ENCODE peak calls at places on chromosomes 5 and 9, in eight cellular contexts. Y is GM13977, W is ovary, H is natural killer cell, V is endothelial cell, I is right lobe of liver, T is MCF 10A, O is GM23338. F is an unnamed sample.

GRCh38 chr5:167754501-167754941 is 536.9 kb upstream of the WWC1 start:
- DNase-seq in T (no peak), V (no peak), I (no peak), Y (no peak), O (peak), H (no peak), W (no peak), F (no peak)

GRCh38 chr5:140312067-140312790 is 9.3 kb upstream of the PFDN1 start:
- DNase-seq in I (no peak), H (no peak), W (no peak), Y (no peak), T (peak), O (peak), V (no peak), F (no peak)

GRCh38 chr5:173397531-173397930 is 69.3 kb upstream of the STC2 start:
- DNase-seq in Y (no peak), V (no peak), W (no peak), H (no peak), T (no peak), O (no peak), I (no peak), F (no peak)

GRCh38 chr5:142025637-142026036 is 12.8 kb upstream of the GNPDA1 start:
- DNase-seq in H (no peak), T (no peak), O (no peak), W (no peak), V (no peak), I (no peak), Y (no peak), F (no peak)

GRCh38 chr5:88825782-88826110 is 57.2 kb downstream of the MEF2C start:
- DNase-seq in H (no peak), W (no peak), O (no peak), Y (no peak), V (no peak), T (no peak), I (no peak), F (no peak)

GRCh38 chr5:135194573-135195266 is 160.7 kb upstream of the PITX1 start:
- DNase-seq in W (no peak), V (no peak), T (peak), H (no peak), O (no peak), I (no peak), Y (no peak), F (no peak)

GRCh38 chr9:88932766-88933165 is 58.5 kb upstream of the S1PR3 start:
- DNase-seq in T (no peak), H (no peak), W (no peak), Y (no peak), O (peak), I (no peak), V (no peak), F (no peak)

GRCh38 chr5:23208959-23209431 is 298.4 kb upstream of the PRDM9 start:
- DNase-seq in I (no peak), T (peak), Y (peak), W (no peak), V (peak), O (peak), H (no peak), F (no peak)

GRCh38 chr5:82397741-82398320 is 119.7 kb upstream of the RPS23 start:
- DNase-seq in T (no peak), Y (no peak), V (no peak), O (no peak), I (no peak), H (no peak), W (no peak), F (no peak)

GRCh38 chr5:31962321-31962720 is 211.8 kb downstream of the GOLPH3 start:
- DNase-seq in Y (no peak), H (no peak), I (no peak), W (peak), V (no peak), T (no peak), O (no peak), F (no peak)

GRCh38 chr5:57504357-57504756 is 21.7 kb upstream of the ACTBL2 start:
- DNase-seq in O (no peak), Y (no peak), I (no peak), V (no peak), T (peak), W (no peak), H (no peak), F (no peak)

GRCh38 chr5:149030392-149030791 is 32.5 kb downstream of the SH3TC2 start:
- DNase-seq in I (no peak), H (no peak), V (no peak), W (no peak), O (no peak), T (no peak), Y (no peak), F (no peak)

GRCh38 chr9:73162987-73163763 is 11.5 kb downstream of the ANXA1 start:
- DNase-seq in I (no peak), H (no peak), O (peak), W (no peak), T (no peak), V (no peak), Y (no peak), F (no peak)

GRCh38 chr5:171310816-171311697 is 2.0 kb downstream of the TLX3 start:
- DNase-seq in W (no peak), V (peak), T (no peak), O (peak), H (no peak), I (no peak), Y (peak), F (peak)

GRCh38 chr5:20649966-20650365 is 662.0 kb upstream of the CDH18 start:
- DNase-seq in W (no peak), Y (no peak), H (no peak), T (peak), V (no peak), O (no peak), I (no peak), F (no peak)

GRCh38 chr5:78964889-78965288 is 20.2 kb downstream of the ARSB start:
- DNase-seq in I (no peak), W (no peak), H (no peak), Y (peak), V (no peak), O (peak), T (peak), F (no peak)

GRCh38 chr9:121581775-121582600 is 69.4 kb upstream of the DAB2IP start:
- DNase-seq in H (no peak), O (peak), W (no peak), I (no peak), T (no peak), V (no peak), Y (no peak), F (no peak)

GRCh38 chr5:115033861-115034260 is 135.8 kb downstream of the TRIM36 start:
- DNase-seq in T (peak), V (peak), H (no peak), O (peak), I (no peak), Y (peak), W (no peak), F (no peak)
- TF ChIP-seq CTCF in T (no peak), V (no peak), H (no peak), O (peak), I (no peak), Y (peak), W (no peak), F (peak)

DNA sequence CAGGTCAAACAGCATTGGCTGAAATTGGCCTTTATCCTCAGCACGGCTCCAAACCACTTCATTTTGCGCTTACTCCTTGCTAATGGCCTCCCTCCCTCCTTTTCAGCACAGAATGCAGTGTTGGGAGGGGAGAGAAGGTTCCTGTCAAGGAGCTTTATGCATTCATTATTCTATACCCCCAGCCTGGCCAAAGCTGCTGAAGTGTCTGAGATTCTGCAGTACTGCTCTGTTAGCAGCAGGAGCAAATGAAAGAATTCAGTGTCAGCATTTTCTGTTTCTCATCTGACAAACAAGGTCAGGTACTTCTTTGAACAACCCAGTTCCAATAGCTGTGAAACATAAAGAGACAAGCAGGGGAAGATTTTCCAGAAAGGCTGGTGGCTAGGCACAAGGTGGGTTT is 109.5 kb upstream of the APC start:
- DNase-seq in H (no peak), Y (no peak), O (peak), T (no peak), I (no peak), V (no peak), W (no peak), F (no peak)
- TF ChIP-seq CTCF in H (no peak), Y (no peak), O (no peak), T (no peak), I (no peak), V (no peak), W (no peak), F (peak)

GRCh38 chr5:169668732-169669131 is 31.7 kb downstream of the DOCK2 start:
- DNase-seq in T (peak), W (no peak), H (no peak), O (peak), I (no peak), Y (no peak), V (no peak), F (no peak)
- TF ChIP-seq CTCF in T (no peak), W (no peak), H (no peak), O (no peak), I (no peak), Y (no peak), V (no peak), F (no peak)

GRCh38 chr5:84259221-84260045 is 125.2 kb downstream of the EDIL3 start:
- DNase-seq in H (no peak), Y (no peak), O (no peak), V (no peak), T (no peak), I (no peak), W (no peak), F (no peak)

GRCh38 chr5:84257061-84257460 is 127.6 kb downstream of the EDIL3 start:
- DNase-seq in W (no peak), O (no peak), I (no peak), Y (no peak), V (no peak), T (no peak), H (no peak), F (no peak)

GRCh38 chr5:84255318-84255717 is 129.4 kb downstream of the EDIL3 start:
- DNase-seq in T (peak), O (peak), V (no peak), I (no peak), W (no peak), H (no peak), Y (no peak), F (no peak)

GRCh38 chr5:84260939-84261338 is 123.7 kb downstream of the EDIL3 start:
- DNase-seq in W (no peak), O (no peak), H (no peak), T (no peak), I (no peak), Y (no peak), V (no peak), F (no peak)

GRCh38 chr5:84260140-84260539 is 124.5 kb downstream of the EDIL3 start:
- DNase-seq in T (no peak), V (no peak), H (no peak), W (no peak), Y (no peak), O (no peak), I (no peak), F (no peak)
- TF ChIP-seq CTCF in T (no peak), V (no peak), H (no peak), W (no peak), Y (no peak), O (no peak), I (no peak), F (no peak)